ENCODE peak calls at places on chromosomes 1 and 21, in nine cellular contexts. A, B, F, J, X, K, D, C and R are unnamed samples. For H3K9me3, the result is how much of the 10 kb centered on the place peaks cover.

GRCh38 chr1:115056395-115056798 is 26.8 kb downstream of the TSHB start:
- DNase-seq in A (no peak), B (no peak), F (no peak), J (peak), X (no peak), K (no peak), D (no peak), C (no peak), R (no peak)

GRCh38 chr1:46133181-46133658 is 791 bp upstream of the PIK3R3 start:
- DNase-seq in A (no peak), B (no peak), F (no peak), J (no peak), X (peak), K (no peak), D (no peak), C (no peak), R (no peak)

GRCh38 chr1:113760102-113760804 is 967 bp upstream of the PHTF1 start:
- DNase-seq in A (no peak), B (no peak), F (no peak), J (no peak), X (no peak), K (no peak), D (no peak), C (no peak), R (no peak)

GRCh38 chr1:220652995-220653394 is 37.2 kb upstream of the C1orf115 start:
- DNase-seq in A (no peak), B (no peak), F (no peak), J (no peak), X (no peak), K (no peak), D (no peak), C (no peak), R (no peak)

GRCh38 chr1:240683576-240683975 is 71.6 kb upstream of the GREM2 start:
- DNase-seq in A (no peak), B (no peak), F (no peak), J (peak), X (no peak), K (no peak), D (no peak), C (no peak), R (no peak)

GRCh38 chr1:90114521-90115141 is 119.7 kb downstream of the ZNF326 start:
- DNase-seq in A (no peak), B (no peak), F (no peak), J (peak), X (no peak), K (no peak), D (no peak), C (no peak), R (peak)

GRCh38 chr1:161159087-161159914 is at the start of gene USP21:
- DNase-seq in A (peak), B (peak), F (peak), J (peak), X (peak), K (peak), D (peak), C (peak), R (peak)

GRCh38 chr1:23446644-23447310 is 22.2 kb upstream of the TCEA3 start:
- DNase-seq in A (no peak), B (no peak), F (no peak), J (no peak), X (no peak), K (no peak), D (no peak), C (no peak), R (no peak)

GRCh38 chr1:86860424-86860823 is 53.5 kb downstream of the SELENOF start:
- DNase-seq in A (no peak), B (no peak), F (no peak), J (no peak), X (no peak), K (no peak), D (no peak), C (no peak), R (peak)

GRCh38 chr21:45376459-45377324 is 28.3 kb upstream of the COL18A1 start:
- DNase-seq in A (peak), B (no peak), F (peak), J (peak), X (peak), K (no peak), D (no peak), C (peak), R (no peak)

GRCh38 chr1:167081594-167081993 is 8.6 kb downstream of the GPA33 start:
- DNase-seq in A (no peak), B (no peak), F (no peak), J (no peak), X (no peak), K (no peak), D (no peak), C (no peak), R (peak)
- H3K27ac ChIP-seq in A (peak), B (no peak), F (no peak), J (no peak), X (no peak), K (no peak), D (no peak), C (no peak), R (peak)

GRCh38 chr1:2962946-2963345 is 58.3 kb upstream of the ACTRT2 start:
- DNase-seq in A (peak), B (no peak), F (peak), J (no peak), X (peak), K (no peak), D (no peak), C (peak), R (no peak)

GRCh38 chr1:2966435-2966834 is 54.8 kb upstream of the ACTRT2 start:
- DNase-seq in A (peak), B (no peak), F (peak), J (no peak), X (peak), K (no peak), D (no peak), C (peak), R (no peak)

GRCh38 chr1:2966940-2967725 is 54.1 kb upstream of the ACTRT2 start:
- DNase-seq in A (peak), B (no peak), F (peak), J (no peak), X (peak), K (no peak), D (no peak), C (peak), R (no peak)

GRCh38 chr1:2967881-2968280 is 53.4 kb upstream of the ACTRT2 start:
- DNase-seq in A (peak), B (no peak), F (peak), J (no peak), X (no peak), K (no peak), D (no peak), C (peak), R (no peak)

DNA sequence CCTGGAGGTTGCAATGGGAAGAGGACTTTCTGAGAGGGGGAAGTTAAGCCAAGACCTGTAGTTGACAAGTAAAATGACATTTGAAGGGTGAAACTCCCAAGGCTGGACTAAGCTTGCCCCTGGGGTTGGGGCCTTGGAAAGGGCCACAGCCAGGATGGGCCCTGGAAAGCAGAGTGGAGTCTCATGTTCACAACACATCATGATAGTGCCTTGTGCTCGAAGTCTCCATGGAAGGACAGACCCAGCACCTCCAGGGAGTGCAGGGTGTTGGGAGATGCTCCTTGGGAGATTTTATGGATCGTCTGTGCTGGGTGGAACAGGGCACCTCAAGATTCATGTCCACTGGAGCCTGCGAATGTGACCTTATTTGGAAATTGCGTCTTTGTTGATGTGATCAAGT is 55.6 kb upstream of the ACTRT2 start:
- DNase-seq in A (peak), B (no peak), F (peak), J (no peak), X (no peak), K (no peak), D (no peak), C (no peak), R (no peak)
- H3K9me3 ChIP-seq in A (under half), B (under half), F (under half), J (under half), X (under half), K (under half), D (under half), C (under half), R (under half)

GRCh38 chr1:200665851-200666250 is 3.9 kb downstream of the DDX59 start:
- DNase-seq in A (no peak), B (peak), F (no peak), J (no peak), X (no peak), K (no peak), D (no peak), C (no peak), R (no peak)
- H3K27ac ChIP-seq in A (no peak), B (no peak), F (peak), J (no peak), X (no peak), K (peak), D (peak), C (peak), R (no peak)

DNA sequence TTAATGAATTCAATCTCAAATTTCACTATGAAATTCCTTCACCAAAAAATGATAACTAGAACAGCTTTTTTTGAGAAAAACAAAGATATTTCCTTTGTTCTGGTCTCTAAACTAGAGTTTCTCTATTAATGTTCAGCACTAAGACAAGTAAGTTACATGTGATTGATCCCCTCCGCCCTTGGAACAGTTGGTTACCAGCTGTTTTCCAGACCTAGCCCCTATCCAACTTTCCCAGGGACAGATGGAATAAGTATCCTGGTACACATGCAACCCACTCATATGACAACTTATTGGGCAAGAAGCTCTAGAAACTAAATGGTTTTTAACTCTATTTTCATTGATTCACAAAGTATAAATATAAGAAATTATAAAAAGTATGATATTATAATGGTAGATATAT is 140.4 kb downstream of the COP1 start:
- DNase-seq in A (no peak), B (no peak), F (no peak), J (no peak), X (no peak), K (no peak), D (no peak), C (no peak), R (no peak)
- H3K9me3 ChIP-seq in A (under half), B (under half), F (under half), J (under half), X (under half), K (under half), D (under half), C (under half), R (under half)

GRCh38 chr1:186275818-186276217 is 99.2 kb downstream of the TPR start:
- DNase-seq in A (no peak), B (no peak), F (no peak), J (peak), X (no peak), K (no peak), D (no peak), C (no peak), R (no peak)
- H3K27ac ChIP-seq in A (no peak), B (no peak), F (no peak), J (no peak), X (no peak), K (no peak), D (no peak), C (no peak), R (no peak)

GRCh38 chr1:167322483-167322882 is 101.8 kb downstream of the POU2F1 start:
- DNase-seq in A (no peak), B (no peak), F (no peak), J (no peak), X (no peak), K (no peak), D (no peak), C (no peak), R (no peak)
- H3K9me3 ChIP-seq in A (under half), B (under half), F (under half), J (under half), X (under half), K (half or more), D (under half), C (under half), R (under half)

GRCh38 chr1:52238474-52238873 is 96.6 kb downstream of the ZFYVE9 start:
- DNase-seq in A (no peak), B (no peak), F (no peak), J (peak), X (no peak), K (no peak), D (no peak), C (no peak), R (no peak)
- H3K27ac ChIP-seq in A (no peak), B (no peak), F (no peak), J (peak), X (no peak), K (no peak), D (no peak), C (no peak), R (no peak)